ENCODE peak calls at places on chromosomes 11 and 22, in nine cellular contexts. I is A549, H is heart right ventricle, O is type B pancreatic cell, P is RWPE2, Q is chondrocyte, X is HFFc6, T is endodermal cell, C is uterus. G is an unnamed sample.

GRCh38 chr11:64609436-64610047 is 18.5 kb downstream of the SLC22A12 start:
- DNase-seq in T (no peak), X (no peak), O (no peak), C (no peak), Q (peak), P (no peak), I (peak), H (peak), G (no peak)

GRCh38 chr11:92854162-92854561 is 115.3 kb upstream of the MTNR1B start:
- DNase-seq in X (no peak), Q (no peak), I (no peak), C (no peak), O (no peak), H (no peak), P (no peak), T (no peak), G (no peak)

GRCh38 chr11:35632301-35632700 is 14.0 kb downstream of the FJX1 start:
- DNase-seq in I (no peak), C (no peak), P (no peak), Q (no peak), X (no peak), O (no peak), T (no peak), H (no peak), G (no peak)

GRCh38 chr11:134027671-134028070 is 41.2 kb upstream of the JAM3 start:
- DNase-seq in I (no peak), T (no peak), X (no peak), C (no peak), P (no peak), O (no peak), H (no peak), Q (no peak), G (peak)

GRCh38 chr11:9313648-9314290 is 624 bp downstream of the TMEM41B start:
- DNase-seq in X (no peak), T (no peak), Q (no peak), H (no peak), C (no peak), I (peak), O (no peak), P (no peak), G (peak)

GRCh38 chr11:74278721-74279148 is 32.7 kb downstream of the P4HA3 start:
- DNase-seq in Q (no peak), H (peak), C (peak), X (peak), I (peak), O (no peak), P (no peak), T (no peak), G (no peak)

GRCh38 chr11:69655479-69656394 is 14.8 kb downstream of the CCND1 start:
- DNase-seq in H (no peak), T (peak), I (no peak), P (peak), O (peak), Q (peak), X (peak), C (no peak), G (no peak)

GRCh38 chr11:43493431-43493830 is 134.7 kb downstream of the TTC17 start:
- DNase-seq in Q (no peak), C (no peak), I (no peak), H (no peak), O (no peak), P (no peak), T (no peak), X (no peak), G (no peak)

GRCh38 chr11:99241059-99241458 is 220.3 kb downstream of the CNTN5 start:
- DNase-seq in I (no peak), T (no peak), Q (no peak), H (no peak), C (no peak), O (no peak), X (no peak), P (no peak), G (no peak)

GRCh38 chr22:46547179-46547882 is 9.9 kb upstream of the CELSR1 start:
- DNase-seq in C (peak), P (peak), T (peak), X (peak), Q (peak), H (peak), I (no peak), O (no peak), G (no peak)

GRCh38 chr11:68825603-68826002 is 16.1 kb downstream of the CPT1A start:
- DNase-seq in Q (no peak), H (no peak), O (no peak), C (no peak), X (no peak), P (no peak), I (no peak), T (peak), G (peak)

GRCh38 chr11:82872377-82873150 is 27.7 kb downstream of the PRCP start:
- DNase-seq in T (no peak), Q (no peak), O (no peak), X (no peak), P (no peak), H (no peak), I (no peak), C (no peak), G (no peak)

GRCh38 chr11:47468598-47469214 is 19.8 kb upstream of the RAPSN start:
- DNase-seq in P (no peak), O (no peak), C (no peak), T (no peak), I (no peak), X (no peak), H (no peak), Q (no peak), G (no peak)

GRCh38 chr11:68598816-68599653 is 85.3 kb upstream of the GAL start:
- DNase-seq in I (no peak), H (no peak), Q (no peak), O (no peak), X (peak), C (no peak), T (no peak), P (no peak), G (no peak)

GRCh38 chr22:42443240-42444059 is 11.2 kb upstream of the NFAM1 start:
- DNase-seq in X (no peak), C (no peak), Q (no peak), T (no peak), I (peak), O (no peak), P (no peak), H (no peak), G (peak)

DNA sequence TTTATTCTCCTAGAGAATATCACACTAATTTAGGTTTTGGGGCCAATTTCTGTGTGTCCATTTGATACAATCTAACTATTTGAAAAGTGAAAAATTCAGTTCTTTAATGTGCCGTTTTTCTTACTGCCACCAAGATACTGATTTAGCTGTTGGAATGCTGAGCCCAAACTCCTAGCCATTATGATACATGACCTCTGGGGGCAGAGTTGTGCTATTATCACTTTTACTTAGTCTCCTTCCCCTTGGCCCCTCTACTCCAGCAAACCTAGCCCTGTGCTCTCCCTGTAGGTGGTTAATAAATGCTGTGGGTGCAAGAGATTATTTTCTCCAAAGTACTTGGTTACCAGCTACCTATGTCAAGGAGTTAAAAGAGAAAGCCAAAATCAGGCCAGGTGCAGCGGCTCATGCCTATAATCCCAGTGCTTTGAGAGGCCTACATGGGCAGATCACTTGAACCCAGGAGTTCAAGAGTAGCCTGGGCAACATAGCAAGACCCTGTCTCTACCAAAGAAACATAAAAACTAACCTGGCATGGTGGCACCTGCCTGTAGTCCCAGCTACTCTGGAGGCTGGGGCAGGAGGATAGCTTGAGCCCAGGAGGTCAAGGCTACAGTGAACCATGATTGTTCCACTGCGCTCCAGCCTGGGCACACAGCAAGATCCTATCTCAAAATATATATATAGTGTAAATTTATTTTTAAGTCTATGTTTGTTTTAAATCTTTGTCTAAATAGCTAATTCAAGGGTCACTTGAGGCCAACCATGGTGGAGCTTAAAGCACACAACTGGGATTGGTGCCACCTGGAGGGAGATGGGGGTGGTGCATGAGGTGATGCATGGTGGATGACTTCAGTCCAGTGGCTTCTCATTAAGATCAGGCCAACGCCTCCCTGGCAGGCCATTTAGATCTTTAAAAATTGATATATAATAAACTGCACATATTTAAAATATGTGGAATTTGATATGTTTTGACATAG is 193.2 kb upstream of the PLET1 start:
- DNase-seq in I (peak), H (peak), T (peak), Q (no peak), P (no peak), X (peak), C (no peak), O (no peak), G (peak)
- TF ChIP-seq CTCF in I (no peak), H (peak), T (peak), Q (peak), P (peak), X (peak), C (no peak), O (peak), G (peak)

DNA sequence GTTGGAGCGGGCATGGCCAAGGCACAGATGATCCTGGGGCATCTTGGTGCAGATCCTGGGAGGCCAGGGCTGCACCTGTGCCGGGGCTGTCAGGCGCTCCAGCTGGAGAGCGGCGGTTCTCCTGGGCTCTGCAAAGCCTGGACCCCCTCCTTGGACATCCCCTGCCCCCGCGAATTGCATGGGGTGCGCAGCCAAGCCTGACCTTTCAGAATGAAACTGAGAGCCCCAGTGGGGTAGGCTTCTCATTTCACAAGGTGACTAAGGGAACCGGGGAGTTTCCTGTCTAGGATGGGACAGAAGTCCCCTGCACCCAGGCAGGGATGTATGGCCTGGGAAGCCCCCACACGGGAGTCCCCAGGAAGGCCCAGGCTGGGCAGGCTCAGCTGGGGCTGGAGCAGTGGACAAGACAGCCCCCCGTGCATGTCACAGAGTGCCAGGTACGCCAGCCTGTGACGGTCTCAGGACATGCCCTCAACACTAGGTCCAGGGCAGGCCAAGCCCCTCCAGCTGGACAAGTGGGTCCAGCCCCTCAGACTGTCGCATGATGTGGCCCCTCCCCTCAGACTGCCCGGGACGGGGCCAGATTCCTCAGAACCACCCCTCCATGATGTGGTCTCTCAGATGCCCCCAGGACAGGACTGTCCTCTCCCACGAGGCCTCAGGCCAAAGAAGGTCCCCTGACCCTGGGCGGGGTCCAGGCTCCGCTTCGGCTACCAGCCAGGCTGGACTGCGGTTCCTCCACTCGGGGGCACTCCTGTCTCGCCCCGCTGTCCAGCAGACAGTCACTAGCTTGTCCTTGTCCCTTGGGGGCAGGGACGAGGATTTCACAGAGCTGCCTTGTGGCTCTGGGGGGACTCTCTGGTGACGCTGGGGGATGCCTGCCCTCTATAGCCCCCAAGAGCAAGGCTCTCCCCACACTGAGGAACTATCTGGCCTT is 2.3 kb downstream of the LSP1 start:
- DNase-seq in O (no peak), H (no peak), Q (no peak), I (no peak), X (no peak), T (no peak), P (no peak), C (no peak), G (peak)
- TF ChIP-seq CTCF in O (no peak), H (no peak), Q (peak), I (no peak), X (no peak), T (no peak), P (no peak), C (no peak), G (no peak)

GRCh38 chr11:85182437-85183109 is 444.6 kb downstream of the DLG2 start:
- DNase-seq in T (peak), I (peak), H (no peak), X (no peak), P (no peak), O (no peak), Q (no peak), C (no peak), G (no peak)
- TF ChIP-seq CTCF in T (peak), I (no peak), H (no peak), X (peak), P (peak), O (peak), Q (peak), C (no peak), G (no peak)

DNA sequence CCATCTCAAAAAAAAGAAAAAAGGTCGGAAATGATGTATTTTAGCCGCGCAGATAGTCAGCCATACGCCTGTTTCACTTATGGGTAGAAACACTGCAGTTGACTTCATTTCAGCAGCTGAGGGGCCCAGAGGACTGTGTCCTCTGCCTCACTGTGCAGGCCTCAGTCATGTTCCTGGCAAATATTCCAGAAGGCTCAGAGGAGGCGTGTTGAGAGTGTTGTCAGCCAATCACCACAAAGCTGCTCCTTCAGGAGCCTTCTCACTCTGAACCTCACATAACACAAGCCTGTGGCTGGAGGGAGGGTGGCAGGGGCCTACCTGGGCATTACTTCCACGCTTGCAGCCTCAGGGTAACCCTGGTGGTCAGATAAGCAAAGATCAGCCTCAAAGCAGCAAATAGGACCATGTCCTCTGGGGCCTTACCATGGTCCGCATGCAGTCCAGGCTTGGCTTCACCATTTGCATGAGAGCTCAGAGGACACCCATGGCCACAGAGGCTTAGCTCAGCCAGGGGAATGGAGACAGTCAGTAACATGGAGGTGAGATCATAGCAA is 17.3 kb upstream of the TREH start:
- DNase-seq in X (no peak), I (no peak), C (no peak), P (no peak), H (no peak), T (peak), O (no peak), Q (no peak), G (no peak)
- TF ChIP-seq CTCF in X (peak), I (no peak), C (no peak), P (no peak), H (no peak), T (peak), O (peak), Q (no peak), G (no peak)